ENCODE peak calls at places on chromosomes 1 and 21, in eight cellular contexts. J is aorta, Q is tibial artery, U is pancreas, B is tibial nerve, D is neural progenitor cell, E is heart left ventricle, H is fibroblast of lung. A is an unnamed sample. For H3K4me1, the result is how much of the 10 kb centered on the place peaks cover.

GRCh38 chr1:20178634-20179368 is 7.1 kb upstream of the UBXN10 start:
- DNase-seq in J (peak), Q (no peak), U (no peak), B (no peak), D (no peak), E (no peak), H (no peak), A (no peak)

GRCh38 chr1:229993060-229993459 is 74.0 kb upstream of the GALNT2 start:
- DNase-seq in J (no peak), Q (no peak), U (no peak), B (no peak), D (no peak), E (no peak), H (no peak), A (no peak)

GRCh38 chr1:37739222-37739621 is 25.7 kb downstream of the EPHA10 start:
- DNase-seq in J (no peak), Q (peak), U (no peak), B (no peak), D (no peak), E (no peak), H (no peak), A (no peak)

GRCh38 chr1:9559673-9560072 is 20.4 kb downstream of the SLC25A33 start:
- DNase-seq in J (no peak), Q (no peak), U (no peak), B (no peak), D (no peak), E (no peak), H (no peak), A (no peak)

GRCh38 chr21:42513151-42513984 is at the start of gene SLC37A1:
- DNase-seq in J (no peak), Q (peak), U (no peak), B (no peak), D (peak), E (no peak), H (no peak), A (peak)

GRCh38 chr1:96698332-96698983 is 23.1 kb upstream of the PTBP2 start:
- DNase-seq in J (no peak), Q (no peak), U (no peak), B (no peak), D (no peak), E (no peak), H (no peak), A (no peak)

GRCh38 chr1:14095001-14095400 is 395.0 kb downstream of the PRDM2 start:
- DNase-seq in J (no peak), Q (no peak), U (no peak), B (no peak), D (peak), E (no peak), H (peak), A (peak)

GRCh38 chr1:219702551-219703215 is 89.8 kb upstream of the ZC3H11B start:
- DNase-seq in J (no peak), Q (no peak), U (no peak), B (no peak), D (no peak), E (no peak), H (peak), A (peak)

GRCh38 chr21:38918629-38919346 is 113.1 kb downstream of the ETS2 start:
- DNase-seq in J (no peak), Q (no peak), U (no peak), B (no peak), D (no peak), E (no peak), H (no peak), A (no peak)

GRCh38 chr1:147794570-147794969 is 34.2 kb upstream of the GJA5 start:
- DNase-seq in J (no peak), Q (no peak), U (no peak), B (no peak), D (no peak), E (peak), H (no peak), A (no peak)

GRCh38 chr21:32772281-32773047 is 909 bp upstream of the PAXBP1 start:
- DNase-seq in J (peak), Q (no peak), U (no peak), B (no peak), D (peak), E (no peak), H (no peak), A (peak)

GRCh38 chr1:29333008-29333407 is 96.7 kb downstream of the PTPRU start:
- DNase-seq in J (no peak), Q (no peak), U (no peak), B (no peak), D (no peak), E (no peak), H (no peak), A (no peak)
- H3K4me3 ChIP-seq in J (no peak), Q (no peak), U (no peak), B (no peak), D (no peak), E (no peak), H (no peak), A (no peak)

GRCh38 chr1:210499956-210500355 is 171.3 kb downstream of the HHAT start:
- DNase-seq in J (no peak), Q (no peak), U (no peak), B (no peak), D (no peak), E (no peak), H (no peak), A (peak)
- H3K4me1 ChIP-seq in J (under half), Q (under half), U (under half), B (under half), D (under half), E (under half), H (under half), A (under half)

DNA sequence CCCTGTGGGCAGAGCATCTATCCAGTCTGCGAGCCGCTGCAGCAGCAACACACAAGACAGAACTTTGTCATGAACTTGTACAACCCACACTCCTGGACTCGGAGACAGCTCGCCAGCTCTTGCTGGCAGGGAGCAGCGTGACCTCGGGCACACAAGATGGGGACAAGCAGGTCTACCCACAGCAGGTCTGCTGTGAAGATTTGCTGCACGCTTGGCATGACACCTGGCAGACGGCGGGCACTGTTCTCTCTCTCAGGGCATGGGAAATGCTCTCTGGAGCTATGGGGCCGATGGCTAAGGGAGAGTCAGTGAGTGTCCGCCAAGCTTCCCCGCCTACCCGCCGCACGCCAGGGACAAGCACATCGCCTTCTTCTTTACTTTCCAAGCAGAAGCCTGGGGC is 90.0 kb downstream of the STUM start:
- DNase-seq in J (peak), Q (peak), U (peak), B (no peak), D (no peak), E (no peak), H (no peak), A (no peak)
- H3K4me3 ChIP-seq in J (no peak), Q (no peak), U (no peak), B (no peak), D (no peak), E (no peak), H (no peak), A (no peak)

GRCh38 chr1:172352435-172352834 is 68.0 kb upstream of the C1orf105 start:
- DNase-seq in J (no peak), Q (no peak), U (no peak), B (no peak), D (no peak), E (no peak), H (no peak), A (peak)

GRCh38 chr1:172350781-172351180 is 69.7 kb upstream of the C1orf105 start:
- DNase-seq in J (no peak), Q (no peak), U (no peak), B (no peak), D (no peak), E (no peak), H (no peak), A (no peak)

GRCh38 chr1:172354291-172354940 is 66.1 kb upstream of the C1orf105 start:
- DNase-seq in J (no peak), Q (no peak), U (no peak), B (no peak), D (no peak), E (no peak), H (no peak), A (no peak)

GRCh38 chr1:172351761-172352161 is 68.7 kb upstream of the C1orf105 start:
- DNase-seq in J (no peak), Q (no peak), U (no peak), B (no peak), D (no peak), E (no peak), H (peak), A (peak)

DNA sequence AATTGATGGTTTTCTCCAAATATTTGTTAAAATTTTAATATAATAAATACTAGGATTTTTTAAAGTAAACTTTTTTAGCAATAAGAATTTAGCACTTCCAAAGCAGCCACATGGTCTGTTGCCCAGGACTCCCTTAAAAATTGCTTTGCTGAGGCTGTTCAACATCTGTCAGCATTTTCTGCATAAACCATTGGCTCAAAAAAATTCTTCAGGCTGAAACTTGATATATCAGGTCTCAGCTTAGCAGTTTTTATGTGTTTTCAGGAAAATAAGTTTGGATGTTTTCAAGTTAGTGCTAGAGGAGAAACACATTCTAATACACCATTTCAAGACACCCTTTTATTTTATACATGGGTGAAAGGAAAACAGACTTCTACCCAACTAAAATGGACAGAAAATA is 69.1 kb upstream of the C1orf105 start:
- DNase-seq in J (no peak), Q (no peak), U (no peak), B (no peak), D (no peak), E (no peak), H (peak), A (peak)
- H3K4me1 ChIP-seq in J (under half), Q (under half), U (under half), B (under half), D (under half), E (under half), H (under half), A (under half)